ENCODE peak calls at places on chromosomes 6 and 20, in seven cellular contexts. Q is HFF-Myc; V is CD8-positive, alpha-beta T cell; X is cardiac muscle cell; P is fibroblast of lung; N is fibroblast of pulmonary artery; G is HCT116. C is an unnamed sample.

GRCh38 chr6:109174911-109175310 is 79.6 kb downstream of the CEP57L1 start:
- DNase-seq in Q (peak), V (no peak), X (no peak), P (no peak), N (no peak), G (no peak), C (peak)

GRCh38 chr6:135087403-135087802 is 32.8 kb upstream of the HBS1L start:
- DNase-seq in Q (peak), V (no peak), X (no peak), P (no peak), N (no peak), G (no peak), C (no peak)

GRCh38 chr6:106783631-106784566 is 154.5 kb downstream of the QRSL1 start:
- DNase-seq in Q (no peak), V (no peak), X (no peak), P (no peak), N (no peak), G (no peak), C (peak)

GRCh38 chr6:46129634-46130505 is at the start of gene ENPP4:
- DNase-seq in Q (peak), V (peak), X (peak), P (peak), N (peak), G (peak), C (peak)

GRCh38 chr6:6221829-6222535 is 98.5 kb downstream of the F13A1 start:
- DNase-seq in Q (no peak), V (no peak), X (peak), P (no peak), N (no peak), G (no peak), C (no peak)

GRCh38 chr20:23445596-23446217 is 6.2 kb downstream of the CSTL1 start:
- DNase-seq in Q (no peak), V (no peak), X (no peak), P (peak), N (peak), G (peak), C (peak)

GRCh38 chr6:155078331-155078745 is 83.2 kb downstream of the TIAM2 start:
- DNase-seq in Q (no peak), V (no peak), X (peak), P (no peak), N (no peak), G (no peak), C (no peak)

GRCh38 chr6:30820196-30820595 is 64.1 kb upstream of the DDR1 start:
- DNase-seq in Q (no peak), V (no peak), X (no peak), P (peak), N (peak), G (peak), C (peak)

GRCh38 chr20:62831361-62831788 is 14.5 kb downstream of the COL9A3 start:
- DNase-seq in Q (no peak), V (no peak), X (no peak), P (no peak), N (no peak), G (no peak), C (no peak)

GRCh38 chr6:14540859-14541540 is 423.4 kb downstream of the CD83 start:
- DNase-seq in Q (no peak), V (no peak), X (no peak), P (no peak), N (no peak), G (no peak), C (no peak)

GRCh38 chr6:2158596-2159271 is 86.7 kb downstream of the GMDS start:
- DNase-seq in Q (peak), V (no peak), X (peak), P (peak), N (peak), G (peak), C (peak)

GRCh38 chr20:34825530-34826362 is at the start of gene NCOA6:
- DNase-seq in Q (peak), V (peak), X (peak), P (peak), N (peak), G (peak), C (peak)

GRCh38 chr20:34834459-34834893 is 9.0 kb upstream of the NCOA6 start:
- DNase-seq in Q (no peak), V (no peak), X (peak), P (peak), N (peak), G (peak), C (peak)

GRCh38 chr20:34824026-34824860 is 1.2 kb downstream of the NCOA6 start:
- DNase-seq in Q (no peak), V (peak), X (peak), P (peak), N (peak), G (peak), C (peak)

GRCh38 chr20:34824861-34825529 is 456 bp downstream of the NCOA6 start:
- DNase-seq in Q (no peak), V (peak), X (peak), P (peak), N (peak), G (peak), C (peak)

DNA sequence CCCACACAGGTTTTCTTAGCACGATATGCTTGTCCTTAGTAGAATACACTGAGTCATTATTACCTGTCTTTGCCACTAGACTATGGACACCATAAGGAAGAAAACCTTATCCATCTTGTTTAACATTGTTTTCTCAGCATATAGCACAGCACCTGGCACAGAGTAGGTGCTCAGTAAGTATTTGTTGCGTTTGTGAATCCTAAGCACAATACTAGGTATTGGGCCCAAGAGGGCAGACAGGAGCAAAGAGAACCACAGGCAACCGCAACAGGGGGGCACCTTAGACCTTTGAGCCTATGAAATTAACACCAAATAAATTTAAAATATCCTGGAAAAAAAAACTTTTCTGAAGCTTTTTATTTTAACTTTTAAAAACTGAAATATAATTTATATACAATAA is 3.7 kb upstream of the NCOA6 start:
- DNase-seq in Q (no peak), V (no peak), X (no peak), P (no peak), N (no peak), G (no peak), C (no peak)
- TF ChIP-seq CTCF in Q (no peak), V (no peak), X (no peak), P (no peak), N (peak), G (peak), C (no peak)

GRCh38 chr6:161272600-161273355 is 1.1 kb downstream of the AGPAT4 start:
- DNase-seq in Q (peak), V (no peak), X (peak), P (peak), N (peak), G (peak), C (peak)

GRCh38 chr6:161273356-161273751 is 507 bp downstream of the AGPAT4 start:
- DNase-seq in Q (no peak), V (peak), X (no peak), P (peak), N (peak), G (peak), C (peak)

GRCh38 chr6:161273752-161274487 is at the start of gene AGPAT4:
- DNase-seq in Q (peak), V (peak), X (peak), P (peak), N (peak), G (peak), C (peak)

GRCh38 chr6:161276605-161277155 is 2.8 kb upstream of the AGPAT4 start:
- DNase-seq in Q (no peak), V (no peak), X (no peak), P (no peak), N (no peak), G (no peak), C (no peak)

DNA sequence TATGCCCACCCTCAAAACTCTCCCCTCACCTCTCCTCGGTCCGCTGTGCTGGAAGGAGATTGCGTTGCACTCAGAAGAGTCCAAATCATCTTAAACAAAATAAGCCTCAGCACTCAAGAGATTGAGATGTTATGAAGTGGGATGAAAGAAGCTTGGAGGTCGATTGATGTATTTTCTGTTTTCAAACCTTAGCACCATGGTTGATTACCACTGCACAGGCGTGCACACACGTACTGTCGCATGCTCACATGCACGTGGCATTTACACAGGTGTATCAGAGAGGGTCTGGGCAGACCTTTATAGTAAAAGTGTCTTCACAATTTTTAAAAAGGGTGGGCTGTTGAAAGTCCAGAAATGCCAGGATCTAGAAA is 612 bp upstream of the AGPAT4 start:
- DNase-seq in Q (no peak), V (no peak), X (no peak), P (no peak), N (no peak), G (no peak), C (no peak)
- H3K4me3 ChIP-seq in Q (peak), V (peak), X (peak), P (peak), N (peak), G (peak), C (peak)

DNA sequence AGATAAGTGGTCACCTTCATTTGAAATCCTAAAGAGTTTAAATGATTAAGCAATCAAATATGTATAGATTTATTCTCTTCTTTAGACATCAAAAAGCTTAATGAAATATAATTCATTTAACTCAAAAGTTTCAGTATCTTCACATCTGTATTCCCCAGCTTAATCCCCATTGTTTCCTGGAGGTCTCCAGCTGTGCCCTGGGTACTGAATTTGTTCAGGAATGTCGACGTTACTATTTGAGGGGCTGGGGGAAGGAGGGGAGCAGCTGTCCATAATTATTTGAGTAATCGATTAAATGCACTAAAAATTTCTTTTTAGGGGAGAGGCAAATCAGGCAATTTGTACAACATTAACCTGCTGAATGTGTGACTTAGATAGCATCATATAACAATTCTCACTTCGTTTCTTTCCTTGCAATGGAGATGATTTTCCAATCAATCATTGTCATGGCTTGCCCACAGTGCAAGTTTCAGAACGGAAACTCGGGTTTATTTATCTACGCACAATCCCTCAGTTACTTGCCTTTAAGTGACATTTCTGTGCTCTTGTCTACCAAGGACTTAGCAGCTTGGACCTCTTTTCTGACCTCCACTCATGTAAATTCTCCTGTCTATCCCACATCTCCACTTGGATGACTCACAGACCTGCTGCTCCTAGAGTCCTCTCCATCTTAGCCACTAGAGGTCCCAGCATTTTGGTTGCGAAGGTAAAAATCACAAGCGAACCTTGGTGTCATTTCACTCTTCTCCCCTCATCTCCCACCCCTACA is 3.9 kb downstream of the DOK5 start:
- DNase-seq in Q (no peak), V (no peak), X (peak), P (no peak), N (no peak), G (peak), C (peak)
- TF ChIP-seq CTCF in Q (no peak), V (no peak), X (peak), P (peak), N (peak), G (peak), C (peak)

GRCh38 chr6:129671442-129672344 is 38.3 kb downstream of the ARHGAP18 start:
- DNase-seq in Q (no peak), V (peak), X (no peak), P (no peak), N (no peak), G (no peak), C (peak)
- H3K4me3 ChIP-seq in Q (no peak), V (no peak), X (no peak), P (no peak), N (no peak), G (no peak), C (no peak)

GRCh38 chr6:88238901-88239300 is 72.8 kb upstream of the CNR1 start:
- DNase-seq in Q (no peak), V (no peak), X (no peak), P (no peak), N (no peak), G (no peak), C (no peak)

GRCh38 chr6:88232753-88233152 is 66.6 kb upstream of the CNR1 start:
- DNase-seq in Q (no peak), V (no peak), X (no peak), P (no peak), N (no peak), G (no peak), C (no peak)

GRCh38 chr6:88236961-88237360 is 70.8 kb upstream of the CNR1 start:
- DNase-seq in Q (no peak), V (no peak), X (no peak), P (no peak), N (no peak), G (no peak), C (no peak)

GRCh38 chr6:88238065-88238464 is 71.9 kb upstream of the CNR1 start:
- DNase-seq in Q (no peak), V (no peak), X (peak), P (no peak), N (peak), G (peak), C (peak)
- TF ChIP-seq CTCF in Q (peak), V (no peak), X (no peak), P (no peak), N (no peak), G (peak), C (peak)

DNA sequence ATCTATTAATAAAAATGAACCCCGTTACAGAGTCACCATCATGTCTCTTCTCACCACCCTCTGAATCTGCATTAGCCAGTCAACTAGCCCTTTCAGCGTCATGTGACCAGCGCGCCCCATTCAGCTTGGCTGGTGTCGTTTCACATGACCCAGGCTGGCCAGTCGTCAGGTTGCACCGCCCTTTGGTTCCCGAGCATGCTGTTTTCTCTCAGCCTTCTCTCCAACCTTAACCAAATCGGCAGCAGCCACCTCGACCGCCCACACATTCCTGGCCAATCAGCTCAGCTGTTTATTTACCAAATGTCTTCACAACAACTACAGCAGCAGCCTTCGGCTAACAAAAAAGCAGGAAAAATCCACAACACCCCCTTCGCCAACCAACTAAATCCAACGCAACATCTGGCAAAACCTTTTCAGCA is 5.6 kb downstream of the SRSF3 start:
- DNase-seq in Q (no peak), V (peak), X (peak), P (peak), N (peak), G (no peak), C (peak)
- H3K4me3 ChIP-seq in Q (peak), V (peak), X (no peak), P (peak), N (peak), G (no peak), C (peak)

GRCh38 chr6:97438011-97438671 is 155.1 kb upstream of the MMS22L start:
- DNase-seq in Q (no peak), V (no peak), X (no peak), P (no peak), N (no peak), G (no peak), C (no peak)

GRCh38 chr6:97440590-97441176 is 157.7 kb upstream of the MMS22L start:
- DNase-seq in Q (no peak), V (no peak), X (peak), P (peak), N (peak), G (peak), C (peak)

DNA sequence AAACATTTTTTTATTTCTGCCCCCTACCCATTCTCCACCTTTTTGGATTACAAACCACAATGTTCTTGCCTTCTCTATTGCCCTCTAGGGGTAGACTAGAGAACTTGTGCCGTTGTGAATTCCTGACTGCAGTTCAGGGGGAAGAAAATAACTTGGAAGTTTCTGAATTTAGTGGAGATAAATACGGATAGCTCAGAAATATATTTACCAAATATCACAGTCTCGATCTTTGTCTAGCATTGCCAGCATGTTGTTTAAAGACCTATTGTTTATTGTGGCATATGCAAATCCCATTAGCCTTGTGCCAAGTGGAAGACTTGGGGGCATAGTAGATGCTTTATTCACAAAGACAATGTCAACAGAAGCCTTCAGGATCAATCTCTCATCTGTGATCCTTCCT is 154.1 kb upstream of the MMS22L start:
- DNase-seq in Q (peak), V (no peak), X (peak), P (peak), N (peak), G (peak), C (peak)
- TF ChIP-seq CTCF in Q (peak), V (no peak), X (peak), P (peak), N (peak), G (peak), C (peak)

GRCh38 chr6:34714663-34715062 is 18.1 kb upstream of the ILRUN start:
- DNase-seq in Q (no peak), V (no peak), X (no peak), P (no peak), N (peak), G (no peak), C (no peak)

GRCh38 chr6:34717466-34717865 is 20.9 kb upstream of the ILRUN start:
- DNase-seq in Q (no peak), V (no peak), X (no peak), P (no peak), N (no peak), G (no peak), C (no peak)

GRCh38 chr6:34723203-34723602 is 26.6 kb upstream of the ILRUN start:
- DNase-seq in Q (no peak), V (no peak), X (no peak), P (peak), N (peak), G (no peak), C (peak)

GRCh38 chr6:34722451-34722850 is 25.9 kb upstream of the ILRUN start:
- DNase-seq in Q (no peak), V (no peak), X (no peak), P (no peak), N (no peak), G (no peak), C (no peak)

GRCh38 chr6:34718867-34719441 is 22.4 kb upstream of the ILRUN start:
- DNase-seq in Q (no peak), V (no peak), X (no peak), P (no peak), N (no peak), G (no peak), C (no peak)
- H3K4me3 ChIP-seq in Q (no peak), V (no peak), X (no peak), P (no peak), N (no peak), G (no peak), C (no peak)

C was measured in fibroblast of mammary gland.